ENCODE peak calls at places on chromosomes 12 and 14, in ten cellular contexts. M, L, C, Q, Y, I, F, O, A and Z are unnamed samples.
A peak's percentile ranks its signal among the peaks of the same experiment; 100 is the strongest.

GRCh38 chr14:52852810-52853521 is 61.6 kb upstream of the GNPNAT1 start:
- DNase-seq in O (peak; percentile 51), I (no peak), L (no peak), M (no peak), C (no peak), F (no peak), A (peak; percentile 20), Q (no peak), Y (no peak), Z (no peak)

GRCh38 chr12:40229690-40230651 is 5.2 kb downstream of the LRRK2 start:
- DNase-seq in I (no peak), M (no peak), F (no peak), Q (no peak), O (no peak), L (no peak), A (no peak), Y (no peak), C (no peak), Z (no peak)

GRCh38 chr12:122888232-122888752 is 7.6 kb downstream of the VPS37B start:
- DNase-seq in F (no peak), C (no peak), Y (no peak), A (peak; percentile 69), M (peak; percentile 84), L (peak; percentile 41), O (no peak), I (peak; percentile 71), Q (peak; percentile 27), Z (peak; percentile 56)

GRCh38 chr14:21704340-21704737 is 30.7 kb upstream of the OR4E1 start:
- DNase-seq in L (no peak), I (no peak), Y (no peak), M (no peak), Q (no peak), O (no peak), A (no peak), C (no peak), F (no peak), Z (no peak)

GRCh38 chr14:64937821-64938193 is 4.7 kb downstream of the GPX2 start:
- DNase-seq in O (no peak), L (no peak), I (no peak), C (no peak), F (no peak), M (no peak), Q (no peak), A (peak; percentile 15), Y (no peak), Z (no peak)

GRCh38 chr14:41609704-41610183 is 3.1 kb downstream of the LRFN5 start:
- DNase-seq in Q (peak; percentile 44), C (peak; percentile 62), F (peak; percentile 64), M (peak; percentile 69), I (no peak), A (peak; percentile 58), O (peak; percentile 7), L (no peak), Y (peak; percentile 74), Z (no peak)

GRCh38 chr12:1422604-1423315 is 171.6 kb downstream of the FBXL14 start:
- DNase-seq in O (no peak), A (no peak), I (no peak), F (no peak), C (no peak), Y (no peak), M (no peak), Q (no peak), L (no peak), Z (no peak)

GRCh38 chr14:57845802-57846531 is 19.9 kb downstream of the SLC35F4 start:
- DNase-seq in L (no peak), A (no peak), C (no peak), Y (no peak), I (no peak), Q (no peak), O (no peak), M (no peak), F (no peak), Z (no peak)

GRCh38 chr12:30191701-30192455 is 408.1 kb upstream of the TMTC1 start:
- DNase-seq in F (no peak), Y (no peak), O (no peak), Q (no peak), M (no peak), C (no peak), L (no peak), I (no peak), A (no peak), Z (no peak)

GRCh38 chr14:82070040-82070439 is 536.4 kb upstream of the SEL1L start:
- DNase-seq in C (no peak), A (no peak), I (no peak), F (no peak), Q (no peak), Y (no peak), M (no peak), O (no peak), L (no peak), Z (no peak)

GRCh38 chr12:53971686-53972085 is 1.2 kb upstream of the HOXC11 start:
- DNase-seq in I (no peak), Q (no peak), A (no peak), Y (no peak), M (no peak), C (no peak), F (no peak), O (no peak), L (no peak), Z (no peak)

GRCh38 chr12:53968214-53969127 is 4.5 kb upstream of the HOXC11 start:
- DNase-seq in C (no peak), O (peak; percentile 52), Y (no peak), F (peak; percentile 41), Q (no peak), I (no peak), M (no peak), A (no peak), L (no peak), Z (no peak)

GRCh38 chr12:53970451-53970850 is 2.5 kb upstream of the HOXC11 start:
- DNase-seq in Q (no peak), A (no peak), O (no peak), I (no peak), Y (no peak), C (no peak), M (no peak), L (no peak), F (no peak), Z (no peak)

GRCh38 chr12:53971129-53971528 is 1.8 kb upstream of the HOXC11 start:
- DNase-seq in A (no peak), Q (no peak), F (no peak), I (no peak), L (no peak), M (no peak), C (no peak), Y (no peak), O (no peak), Z (no peak)

GRCh38 chr12:53969588-53970259 is 3.2 kb upstream of the HOXC11 start:
- DNase-seq in O (no peak), F (peak; percentile 55), I (no peak), M (no peak), C (no peak), Y (no peak), A (no peak), L (no peak), Q (no peak), Z (no peak)
- H3K4me1 ChIP-seq in O (peaks cover 31% of the 10 kb centered on the region), F (peaks cover 4% of the 10 kb centered on the region), I (peaks cover 3% of the 10 kb centered on the region), M (peaks cover 33% of the 10 kb centered on the region), C (no peaks in the 10 kb centered on the region), Y (no peaks in the 10 kb centered on the region), A (no peaks in the 10 kb centered on the region), L (peaks cover 30% of the 10 kb centered on the region), Q (peaks cover 8% of the 10 kb centered on the region), Z (no peaks in the 10 kb centered on the region)

GRCh38 chr14:95140060-95140858 is 17.1 kb downstream of the DICER1 start:
- DNase-seq in C (no peak), A (peak; percentile 58), M (no peak), I (no peak), F (no peak), L (no peak), Y (no peak), Q (no peak), O (no peak), Z (no peak)
- H3K4me1 ChIP-seq in C (peaks cover 8% of the 10 kb centered on the region), A (peaks cover 6% of the 10 kb centered on the region), M (peaks cover 71% of the 10 kb centered on the region), I (peaks cover 4% of the 10 kb centered on the region), F (peaks cover 57% of the 10 kb centered on the region), L (peaks cover 22% of the 10 kb centered on the region), Y (no peaks in the 10 kb centered on the region), Q (peaks cover 67% of the 10 kb centered on the region), O (no peaks in the 10 kb centered on the region), Z (peaks cover 3% of the 10 kb centered on the region)

GRCh38 chr12:104507672-104508071 is 50.9 kb downstream of the CHST11 start:
- DNase-seq in I (no peak), L (no peak), Y (no peak), O (peak; percentile 28), Q (no peak), F (no peak), A (no peak), M (no peak), C (no peak), Z (no peak)

GRCh38 chr12:104508752-104509446 is 52.2 kb downstream of the CHST11 start:
- DNase-seq in O (no peak), M (no peak), A (no peak), Q (no peak), I (no peak), Y (no peak), L (no peak), C (no peak), F (no peak), Z (no peak)

GRCh38 chr12:104505095-104505819 is 48.5 kb downstream of the CHST11 start:
- DNase-seq in C (no peak), M (no peak), A (no peak), Y (no peak), I (no peak), O (peak; percentile 19), Q (no peak), F (no peak), L (no peak), Z (no peak)

GRCh38 chr12:104504151-104504550 is 47.4 kb downstream of the CHST11 start:
- DNase-seq in F (no peak), Y (no peak), I (no peak), Q (no peak), M (no peak), O (peak; percentile 75), C (no peak), L (no peak), A (no peak), Z (no peak)

DNA sequence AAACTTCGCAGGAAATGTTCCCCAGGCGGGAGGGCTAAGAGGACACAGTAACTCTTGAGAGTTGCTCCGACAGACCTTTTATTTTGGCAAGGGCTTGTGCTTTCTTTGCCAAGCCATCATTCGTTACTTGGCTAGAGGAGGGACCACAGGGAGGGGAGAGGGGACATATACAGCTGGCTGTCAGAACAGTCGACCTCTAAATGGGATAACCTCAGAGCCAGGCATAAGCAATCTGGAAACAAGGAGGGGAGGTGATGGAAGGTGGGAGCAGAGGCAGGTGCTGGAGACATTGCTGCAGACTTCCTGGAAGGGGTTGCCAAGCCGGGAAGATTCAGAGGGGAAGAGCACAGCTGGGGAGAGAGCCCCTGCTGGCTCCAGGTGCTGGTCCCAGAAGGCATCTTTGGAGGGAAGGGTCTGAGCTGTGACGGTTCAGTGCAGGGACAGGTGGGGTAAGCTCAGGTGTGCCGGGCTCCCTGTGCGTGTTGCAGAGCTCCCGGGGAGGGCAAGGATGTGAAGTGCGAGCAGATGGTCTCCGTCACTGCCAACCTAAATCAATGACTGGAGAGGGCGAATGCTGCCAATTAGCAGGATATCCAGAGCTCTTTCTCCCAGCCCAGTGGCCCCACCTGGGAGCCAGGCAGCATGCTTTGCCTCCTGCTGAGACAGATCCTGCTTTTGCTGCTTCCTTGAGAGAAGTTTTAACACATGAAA is 50.1 kb downstream of the CHST11 start:
- DNase-seq in L (no peak), F (no peak), C (no peak), Q (no peak), M (no peak), I (no peak), A (no peak), Y (no peak), O (no peak), Z (no peak)
- H3K4me1 ChIP-seq in L (peaks cover 72% of the 10 kb centered on the region), F (no peaks in the 10 kb centered on the region), C (peaks cover 7% of the 10 kb centered on the region), Q (peaks cover 37% of the 10 kb centered on the region), M (peaks cover 8% of the 10 kb centered on the region), I (peaks cover 3% of the 10 kb centered on the region), A (no peaks in the 10 kb centered on the region), Y (no peaks in the 10 kb centered on the region), O (peaks cover 29% of the 10 kb centered on the region), Z (no peaks in the 10 kb centered on the region)

GRCh38 chr12:49344486-49345047 is 2.1 kb upstream of the DNAJC22 start:
- DNase-seq in C (no peak), L (no peak), M (peak; percentile 57), Y (no peak), Q (no peak), F (no peak), O (no peak), I (no peak), A (no peak), Z (peak; percentile 33)
- H3K4me1 ChIP-seq in C (peaks cover 36% of the 10 kb centered on the region), L (peaks cover 52% of the 10 kb centered on the region), M (peaks cover 53% of the 10 kb centered on the region), Y (no peaks in the 10 kb centered on the region), Q (peaks cover 57% of the 10 kb centered on the region), F (peaks cover 40% of the 10 kb centered on the region), O (peaks cover 12% of the 10 kb centered on the region), I (peaks cover 34% of the 10 kb centered on the region), A (peaks cover 20% of the 10 kb centered on the region), Z (peaks cover 16% of the 10 kb centered on the region)